ENCODE peak calls at places on chromosomes 3 and 15, in five cellular contexts. U is colonic mucosa, V is skeletal muscle cell, K is adipocyte, X is IMR-90. T is an unnamed sample.

GRCh38 chr15:52230073-52230472 is 38.9 kb upstream of the GNB5 start:
- DNase-seq in U (no peak), V (no peak), K (no peak), X (no peak), T (no peak)

GRCh38 chr3:10950476-10951294 is 41.9 kb upstream of the SLC6A1 start:
- DNase-seq in U (no peak), V (no peak), K (peak; percentile 55), X (peak; percentile 42), T (no peak)

GRCh38 chr15:42511010-42511396 is 15.6 kb downstream of the SNAP23 start:
- DNase-seq in U (no peak), V (no peak), K (peak; percentile 63), X (peak; percentile 84), T (no peak)

GRCh38 chr3:115245437-115245836 is 98.3 kb upstream of the ZBTB20 start:
- DNase-seq in U (no peak), V (peak; percentile 91), K (peak; percentile 85), X (peak; percentile 97), T (no peak)

GRCh38 chr3:129052675-129053074 is 7.9 kb upstream of the GP9 start:
- DNase-seq in U (peak; percentile 66), V (no peak), K (no peak), X (no peak), T (no peak)

GRCh38 chr3:123312331-123313265 is 110.9 kb downstream of the SEC22A start:
- DNase-seq in U (no peak), V (no peak), K (no peak), X (peak; percentile 4), T (no peak)

GRCh38 chr3:182124716-182125115 is 413.0 kb downstream of the SOX2 start:
- DNase-seq in U (no peak), V (no peak), K (no peak), X (no peak), T (no peak)

GRCh38 chr3:38548154-38548931 is 52.2 kb downstream of the EXOG start:
- DNase-seq in U (no peak), V (peak; percentile 17), K (no peak), X (no peak), T (no peak)

GRCh38 chr3:30370681-30371271 is 235.6 kb upstream of the TGFBR2 start:
- DNase-seq in U (no peak), V (no peak), K (peak; percentile 58), X (no peak), T (no peak)

GRCh38 chr3:114179575-114179974 is 723 bp upstream of the DRD3 start:
- DNase-seq in U (no peak), V (no peak), K (peak; percentile 37), X (peak; percentile 32), T (no peak)

GRCh38 chr15:99250001-99250400 is 620 bp upstream of the TTC23 start:
- DNase-seq in U (no peak), V (no peak), K (peak; percentile 30), X (no peak), T (no peak)

GRCh38 chr3:8724108-8724752 is 9.4 kb upstream of the CAV3 start:
- DNase-seq in U (no peak), V (no peak), K (no peak), X (no peak), T (no peak)

GRCh38 chr15:74857671-74858365 is 14.9 kb upstream of the ULK3 start:
- DNase-seq in U (no peak), V (no peak), K (no peak), X (no peak), T (no peak)

GRCh38 chr15:53454535-53454842 is 305.0 kb downstream of the WDR72 start:
- DNase-seq in U (no peak), V (no peak), K (no peak), X (no peak), T (no peak)

GRCh38 chr3:13626396-13626795 is 77.5 kb downstream of the FBLN2 start:
- DNase-seq in U (no peak), V (no peak), K (no peak), X (no peak), T (no peak)

GRCh38 chr15:71114887-71115566 is at the start of gene THSD4:
- DNase-seq in U (peak; percentile 76), V (no peak), K (peak; percentile 86), X (peak; percentile 72), T (peak; percentile 60)

GRCh38 chr15:81223346-81223971 is 26.8 kb downstream of the IL16 start:
- DNase-seq in U (no peak), V (no peak), K (no peak), X (no peak), T (no peak)

DNA sequence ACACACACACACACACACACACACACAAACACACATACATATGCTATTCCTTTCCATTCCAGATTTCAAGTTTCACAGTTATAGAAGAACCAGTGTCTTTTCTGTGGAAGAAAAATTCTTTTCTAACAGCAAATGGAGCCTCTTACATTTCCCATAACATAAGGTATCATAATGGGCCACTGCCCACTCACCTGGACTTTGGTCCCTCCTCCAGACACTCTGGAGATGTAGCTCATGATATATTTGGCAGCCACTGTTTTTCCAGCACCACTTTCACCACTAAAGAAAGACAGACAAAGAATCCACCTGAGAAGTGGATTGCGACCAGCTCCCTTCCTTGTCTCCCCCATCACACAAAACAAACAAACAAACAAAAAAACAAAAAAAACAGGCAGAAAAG is 29.8 kb downstream of the LDHAL6B start:
- DNase-seq in U (no peak), V (no peak), K (no peak), X (no peak), T (no peak)
- H3K4me3 ChIP-seq in U (no peak overlapping the region), V (no peak overlapping the region), K (no peak overlapping the region), X (no peak overlapping the region), T (no peak overlapping the region)

GRCh38 chr15:48643776-48644497 is 1.6 kb downstream of the FBN1 start:
- DNase-seq in U (no peak), V (no peak), K (peak; percentile 44), X (no peak), T (no peak)

GRCh38 chr15:48642795-48643194 is 2.7 kb downstream of the FBN1 start:
- DNase-seq in U (no peak), V (no peak), K (peak; percentile 64), X (no peak), T (no peak)

GRCh38 chr15:48644498-48644826 is 1.0 kb downstream of the FBN1 start:
- DNase-seq in U (no peak), V (no peak), K (no peak), X (peak; percentile 38), T (no peak)

GRCh38 chr15:48644827-48645557 is 517 bp downstream of the FBN1 start:
- DNase-seq in U (no peak), V (no peak), K (peak; percentile 69), X (peak; percentile 62), T (no peak)

GRCh38 chr15:48643236-48643635 is 2.3 kb downstream of the FBN1 start:
- DNase-seq in U (no peak), V (no peak), K (no peak), X (no peak), T (no peak)
- H3K4me3 ChIP-seq in U (no peak overlapping the region), V (peak overlapping the region; percentile 70), K (peak overlapping the region; percentile 98), X (peak overlapping the region; percentile 90), T (peak overlapping the region; percentile 64)

GRCh38 chr3:23671901-23672589 is 133.7 kb upstream of the UBE2E1 start:
- DNase-seq in U (peak; percentile 72), V (no peak), K (no peak), X (no peak), T (no peak)
- H3K4me3 ChIP-seq in U (peak overlapping the region; percentile 16), V (no peak overlapping the region), K (peak overlapping the region; percentile 74), X (no peak overlapping the region), T (peak overlapping the region; percentile 37)

DNA sequence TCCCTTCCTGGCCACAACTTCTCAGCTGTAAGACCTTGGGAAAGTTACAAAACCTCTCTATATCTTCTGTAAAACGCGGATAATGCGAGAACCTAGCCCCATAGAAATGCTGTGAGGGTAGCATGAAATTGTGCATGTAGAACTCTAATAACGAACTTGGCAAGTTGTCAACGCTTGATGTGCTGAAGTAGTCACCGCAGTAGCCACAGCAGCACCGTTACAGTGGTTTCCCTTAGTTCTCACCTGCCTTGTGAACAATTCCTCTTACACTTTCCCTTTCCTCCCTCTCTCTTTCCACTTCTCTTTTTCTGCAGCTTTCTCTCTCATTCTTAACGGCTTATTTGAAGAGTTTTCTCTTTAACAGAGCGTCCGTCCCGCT is 447 bp upstream of the SHQ1 start:
- DNase-seq in U (no peak), V (no peak), K (no peak), X (no peak), T (no peak)
- H3K4me3 ChIP-seq in U (peak overlapping the region; percentile 74), V (peak overlapping the region; percentile 98), K (peak overlapping the region; percentile 90), X (peak overlapping the region; percentile 90), T (peak overlapping the region; percentile 81)

DNA sequence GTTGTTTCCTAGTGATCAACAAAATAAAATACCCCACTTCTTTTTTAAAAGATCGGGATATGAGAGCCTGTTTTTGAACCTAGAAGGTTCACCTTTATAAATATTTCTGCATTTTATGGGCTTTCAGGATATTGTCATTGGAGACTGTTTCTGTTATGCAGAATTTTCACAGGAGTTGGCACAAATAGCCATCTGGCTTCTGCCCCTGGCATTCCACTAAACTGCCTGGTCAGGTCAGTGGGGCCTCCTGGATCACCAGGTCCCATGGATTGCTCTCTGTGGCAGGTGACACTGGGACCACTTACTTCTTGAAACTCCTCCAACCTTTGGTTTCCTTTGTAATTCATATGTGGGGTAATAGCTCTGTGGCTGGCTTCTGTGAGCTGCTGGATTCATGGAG is 25.5 kb upstream of the POLR2M start:
- DNase-seq in U (no peak), V (no peak), K (no peak), X (no peak), T (no peak)
- H3K4me3 ChIP-seq in U (no peak overlapping the region), V (no peak overlapping the region), K (no peak overlapping the region), X (no peak overlapping the region), T (no peak overlapping the region)

T was measured in gastrocnemius medialis.